ENCODE peak calls at places on chromosomes 5 and 9, in seven cellular contexts. D is HepG2, S is neural progenitor cell, Y is H1, V is H9, H is PC-9, X is GM23338. M is an unnamed sample.

GRCh38 chr9:117232266-117232665 is 182.6 kb downstream of the ASTN2 start:
- DNase-seq in D (no peak), S (no peak), Y (no peak), V (no peak), H (no peak), X (no peak), M (no peak)

GRCh38 chr5:150298701-150299451 is 3.8 kb downstream of the ARSI start:
- DNase-seq in D (no peak), S (peak), Y (no peak), V (no peak), H (no peak), X (no peak), M (peak)

GRCh38 chr5:142644127-142644526 is 41.8 kb downstream of the FGF1 start:
- DNase-seq in D (no peak), S (no peak), Y (no peak), V (no peak), H (no peak), X (no peak), M (peak)

GRCh38 chr5:170508036-170508435 is 4.2 kb downstream of the KCNIP1 start:
- DNase-seq in D (no peak), S (no peak), Y (no peak), V (no peak), H (no peak), X (no peak), M (no peak)

GRCh38 chr9:103713631-103714030 is 380.5 kb upstream of the SMC2 start:
- DNase-seq in D (no peak), S (no peak), Y (no peak), V (no peak), H (no peak), X (no peak), M (no peak)

GRCh38 chr9:135080286-135081263 is 6.9 kb upstream of the OLFM1 start:
- DNase-seq in D (no peak), S (no peak), Y (no peak), V (peak), H (no peak), X (no peak), M (peak)

GRCh38 chr9:128275198-128276007 is at the start of gene GOLGA2:
- DNase-seq in D (peak), S (peak), Y (no peak), V (peak), H (no peak), X (peak), M (peak)

GRCh38 chr9:33051149-33051548 is 25.3 kb downstream of the SMU1 start:
- DNase-seq in D (no peak), S (no peak), Y (no peak), V (no peak), H (no peak), X (no peak), M (no peak)

GRCh38 chr5:125712397-125712796 is 710.8 kb upstream of the GRAMD2B start:
- DNase-seq in D (no peak), S (no peak), Y (no peak), V (no peak), H (no peak), X (no peak), M (no peak)

GRCh38 chr5:79806741-79807140 is 117.1 kb downstream of the CMYA5 start:
- DNase-seq in D (no peak), S (no peak), Y (no peak), V (no peak), H (no peak), X (peak), M (no peak)

GRCh38 chr5:88724201-88724600 is 158.8 kb downstream of the MEF2C start:
- DNase-seq in D (no peak), S (no peak), Y (no peak), V (no peak), H (no peak), X (peak), M (no peak)

GRCh38 chr5:138331449-138332368 is at the start of gene CDC25C:
- DNase-seq in D (peak), S (peak), Y (peak), V (peak), H (peak), X (peak), M (peak)

GRCh38 chr9:72577212-72577753 is 55.9 kb downstream of the TMC1 start:
- DNase-seq in D (no peak), S (no peak), Y (no peak), V (no peak), H (peak), X (no peak), M (peak)

GRCh38 chr9:93517331-93517730 is 59.1 kb upstream of the PHF2 start:
- DNase-seq in D (no peak), S (no peak), Y (no peak), V (no peak), H (no peak), X (no peak), M (no peak)

GRCh38 chr5:120382813-120383212 is 81.3 kb upstream of the PRR16 start:
- DNase-seq in D (no peak), S (no peak), Y (no peak), V (no peak), H (no peak), X (no peak), M (no peak)

GRCh38 chr5:72467987-72468386 is 39.2 kb downstream of the ZNF366 start:
- DNase-seq in D (no peak), S (no peak), Y (no peak), V (no peak), H (peak), X (no peak), M (no peak)

GRCh38 chr5:65760504-65761275 is 38.7 kb downstream of the NLN start:
- DNase-seq in D (no peak), S (no peak), Y (no peak), V (no peak), H (peak), X (no peak), M (peak)

GRCh38 chr5:63959177-63959982 is 2.9 kb downstream of the HTR1A start:
- DNase-seq in D (no peak), S (peak), Y (peak), V (peak), H (no peak), X (peak), M (peak)

GRCh38 chr5:2357309-2357708 is 394.2 kb downstream of the IRX2 start:
- DNase-seq in D (no peak), S (no peak), Y (no peak), V (no peak), H (no peak), X (no peak), M (no peak)

GRCh38 chr5:14627270-14627669 is 37.2 kb upstream of the OTULIN start:
- DNase-seq in D (no peak), S (no peak), Y (no peak), V (no peak), H (no peak), X (no peak), M (no peak)

GRCh38 chr9:112446080-112446479 is 40.5 kb upstream of the KIAA1958 start:
- DNase-seq in D (no peak), S (no peak), Y (no peak), V (no peak), H (no peak), X (no peak), M (no peak)

GRCh38 chr9:105128908-105129307 is 115.5 kb upstream of the SLC44A1 start:
- DNase-seq in D (peak), S (peak), Y (no peak), V (no peak), H (no peak), X (no peak), M (no peak)

GRCh38 chr9:38215465-38215864 is 146.4 kb upstream of the SHB start:
- DNase-seq in D (no peak), S (no peak), Y (no peak), V (no peak), H (no peak), X (no peak), M (no peak)

GRCh38 chr5:132445930-132446329 is 44.6 kb downstream of the IRF1 start:
- DNase-seq in D (no peak), S (no peak), Y (no peak), V (no peak), H (peak), X (no peak), M (no peak)

GRCh38 chr5:141570655-141571054 is 48.1 kb downstream of the DIAPH1 start:
- DNase-seq in D (no peak), S (no peak), Y (no peak), V (no peak), H (no peak), X (no peak), M (no peak)

DNA sequence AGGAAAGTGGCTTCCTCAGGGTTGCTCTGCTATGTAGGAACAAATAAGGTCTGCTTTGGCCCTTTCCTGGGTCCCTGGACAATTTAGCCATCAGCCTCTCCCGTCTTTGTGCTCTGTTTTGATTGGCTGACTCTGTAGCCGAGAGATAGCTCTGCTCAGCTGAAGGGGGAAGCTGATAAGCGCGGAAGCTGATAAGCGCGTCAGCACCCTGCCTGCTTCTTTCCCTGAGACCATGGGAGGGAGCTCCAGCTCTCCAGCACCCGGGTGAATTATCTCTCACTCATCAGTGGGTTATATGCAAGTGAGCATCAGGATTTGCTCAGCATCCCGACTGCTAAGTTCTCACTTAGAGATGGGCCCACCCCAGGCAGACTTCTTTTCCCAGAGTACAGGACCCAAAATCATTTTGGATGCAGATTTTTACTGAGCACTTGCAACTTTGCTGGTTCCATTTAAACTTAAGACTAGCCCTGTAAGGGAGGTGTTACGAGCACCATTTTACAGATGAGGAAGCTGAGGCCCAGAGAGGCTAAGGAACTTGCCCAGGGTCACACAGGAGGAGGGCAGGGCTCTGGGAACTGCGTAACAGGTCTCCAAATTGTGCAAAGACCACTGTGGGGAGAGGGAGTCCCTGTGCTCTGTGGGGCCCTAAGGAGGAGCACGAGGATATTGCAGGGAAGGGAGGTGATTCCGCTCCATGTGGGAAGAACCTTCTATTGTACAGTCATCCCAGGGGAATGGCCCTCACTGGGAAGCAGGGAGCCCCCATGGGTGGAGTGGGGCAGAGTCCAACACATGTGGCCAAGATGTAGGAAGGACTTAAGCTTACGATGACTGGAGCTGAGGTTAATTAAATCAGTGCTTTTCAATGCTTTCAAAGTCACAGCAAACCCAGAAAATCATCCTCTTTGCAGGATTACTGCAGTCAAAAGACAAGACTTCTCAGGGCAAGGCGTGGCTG is 83.7 kb upstream of the ORM1 start:
- DNase-seq in D (peak), S (peak), Y (no peak), V (peak), H (no peak), X (peak), M (peak)
- TF ChIP-seq CTCF in D (no peak), S (peak), Y (peak), V (peak), H (no peak), X (peak), M (peak)

GRCh38 chr9:136584401-136585328 is 38.8 kb upstream of the NOTCH1 start:
- DNase-seq in D (no peak), S (no peak), Y (no peak), V (no peak), H (no peak), X (no peak), M (no peak)
- H2AFZ ChIP-seq in D (no peak), S (no peak), Y (no peak), V (no peak), H (no peak), X (no peak), M (no peak)

GRCh38 chr9:85502815-85503643 is 238.7 kb downstream of the AGTPBP1 start:
- DNase-seq in D (no peak), S (no peak), Y (no peak), V (no peak), H (no peak), X (no peak), M (no peak)
- TF ChIP-seq CTCF in D (peak), S (no peak), Y (peak), V (no peak), H (no peak), X (peak), M (no peak)

GRCh38 chr9:86724528-86724927 is 222.8 kb downstream of the GAS1 start:
- DNase-seq in D (no peak), S (no peak), Y (no peak), V (no peak), H (no peak), X (no peak), M (no peak)

GRCh38 chr9:86721843-86722705 is 225.2 kb downstream of the GAS1 start:
- DNase-seq in D (no peak), S (no peak), Y (no peak), V (no peak), H (peak), X (no peak), M (peak)

GRCh38 chr9:86720893-86721698 is 226.2 kb downstream of the GAS1 start:
- DNase-seq in D (no peak), S (no peak), Y (no peak), V (peak), H (peak), X (peak), M (no peak)

GRCh38 chr9:86723351-86723750 is 224.0 kb downstream of the GAS1 start:
- DNase-seq in D (no peak), S (no peak), Y (no peak), V (no peak), H (no peak), X (no peak), M (no peak)

DNA sequence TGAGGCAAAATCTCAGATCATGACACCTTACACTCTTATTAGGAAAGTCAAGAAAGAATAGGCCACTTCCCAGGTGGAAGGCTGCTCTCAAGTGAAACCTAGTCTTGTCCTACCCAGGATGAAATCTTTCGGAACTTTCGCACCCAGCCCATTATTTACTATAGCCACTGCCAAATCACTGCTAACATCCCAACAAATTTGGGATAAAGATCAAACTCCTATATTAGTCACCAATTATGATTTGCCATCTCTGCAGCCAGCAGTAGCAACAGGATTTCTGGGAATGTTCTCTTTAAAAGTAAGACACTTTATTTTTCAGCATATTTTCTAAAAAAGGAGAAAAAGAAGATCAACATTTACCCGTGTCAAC is 224.6 kb downstream of the GAS1 start:
- DNase-seq in D (no peak), S (no peak), Y (no peak), V (no peak), H (no peak), X (no peak), M (no peak)
- H2AFZ ChIP-seq in D (no peak), S (peak), Y (no peak), V (no peak), H (no peak), X (no peak), M (peak)

DNA sequence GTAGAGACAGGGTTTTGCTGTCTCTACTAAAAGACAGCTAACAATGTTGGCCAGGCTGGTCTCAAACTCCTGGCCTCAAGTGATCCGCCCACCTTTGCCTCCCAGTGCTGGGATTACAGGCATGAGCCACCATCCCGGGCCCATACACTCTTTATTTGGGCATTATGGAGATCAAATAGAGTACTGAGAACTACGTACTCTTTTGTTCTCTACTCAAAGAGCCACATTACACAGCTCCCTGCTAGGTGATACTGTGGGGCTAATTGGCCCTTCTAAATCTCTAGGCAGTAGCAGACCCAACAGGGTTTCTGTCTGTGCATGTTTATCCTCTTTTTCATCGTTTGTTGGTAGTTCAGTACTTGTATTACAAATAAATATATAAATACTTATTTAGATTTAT is 16.1 kb downstream of the CKMT2 start:
- DNase-seq in D (no peak), S (peak), Y (no peak), V (no peak), H (no peak), X (no peak), M (no peak)
- TF ChIP-seq CTCF in D (no peak), S (no peak), Y (no peak), V (no peak), H (no peak), X (no peak), M (no peak)

DNA sequence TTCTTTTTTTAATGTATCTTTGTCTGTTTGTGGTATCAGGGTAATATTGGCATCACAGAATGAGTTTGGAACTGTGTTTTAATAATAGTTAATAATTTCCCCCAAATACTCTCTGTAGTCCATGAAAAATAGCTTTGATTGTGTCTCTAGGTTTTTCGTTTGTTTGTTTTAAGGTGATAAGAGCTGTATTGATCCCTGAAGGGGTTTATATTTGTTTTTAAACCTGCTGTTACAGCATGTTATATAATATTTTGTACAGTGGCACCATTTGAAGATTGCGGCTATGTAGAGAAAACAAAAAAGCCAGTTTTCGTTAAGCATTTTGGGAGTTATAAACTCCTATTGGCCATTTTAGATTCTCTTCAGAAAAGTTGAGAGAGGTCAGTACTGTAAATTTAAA is 15.7 kb downstream of the PAM start:
- DNase-seq in D (no peak), S (no peak), Y (no peak), V (no peak), H (no peak), X (no peak), M (no peak)
- H2AFZ ChIP-seq in D (no peak), S (no peak), Y (no peak), V (no peak), H (no peak), X (no peak), M (no peak)

GRCh38 chr5:179802207-179802883 is 4.3 kb downstream of the MGAT4B start:
- DNase-seq in D (no peak), S (no peak), Y (no peak), V (no peak), H (no peak), X (no peak), M (peak)
- TF ChIP-seq CTCF in D (no peak), S (no peak), Y (no peak), V (no peak), H (no peak), X (no peak), M (no peak)

GRCh38 chr5:172886974-172887491 is 53.0 kb downstream of the ERGIC1 start:
- DNase-seq in D (peak), S (no peak), Y (no peak), V (no peak), H (peak), X (no peak), M (no peak)

GRCh38 chr5:172886396-172886932 is 52.4 kb downstream of the ERGIC1 start:
- DNase-seq in D (no peak), S (no peak), Y (no peak), V (no peak), H (no peak), X (no peak), M (no peak)

GRCh38 chr5:172890659-172891058 is 56.6 kb downstream of the ERGIC1 start:
- DNase-seq in D (no peak), S (no peak), Y (no peak), V (no peak), H (no peak), X (no peak), M (no peak)

GRCh38 chr5:172885594-172886340 is 51.7 kb downstream of the ERGIC1 start:
- DNase-seq in D (no peak), S (no peak), Y (no peak), V (no peak), H (no peak), X (no peak), M (no peak)

DNA sequence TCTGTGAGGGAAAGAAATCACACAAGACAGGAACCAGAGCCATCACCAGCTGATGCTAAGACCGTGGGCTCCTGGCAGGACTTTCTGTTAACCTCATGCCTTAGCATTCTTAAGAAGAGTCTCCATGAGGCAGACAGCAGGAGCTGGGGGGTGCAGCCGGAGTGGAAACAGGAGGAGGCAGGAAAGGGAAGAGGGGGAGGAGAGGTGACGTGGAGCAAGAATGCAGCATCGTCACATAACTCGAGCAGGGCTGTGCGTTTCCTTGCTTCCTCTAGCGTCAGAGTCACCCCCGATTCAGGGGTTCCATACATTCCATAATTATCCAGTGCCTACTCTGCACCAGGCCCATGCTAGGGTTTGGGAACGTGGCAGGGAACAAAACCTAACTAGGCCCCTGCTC is 53.7 kb downstream of the ERGIC1 start:
- DNase-seq in D (no peak), S (no peak), Y (no peak), V (no peak), H (no peak), X (no peak), M (peak)
- H2AFZ ChIP-seq in D (no peak), S (no peak), Y (no peak), V (no peak), H (no peak), X (no peak), M (no peak)

GRCh38 chr5:4628645-4629385 is 511.3 kb upstream of the ADAMTS16 start:
- DNase-seq in D (no peak), S (no peak), Y (no peak), V (no peak), H (no peak), X (no peak), M (no peak)

GRCh38 chr5:4627887-4628286 is 512.2 kb upstream of the ADAMTS16 start:
- DNase-seq in D (no peak), S (no peak), Y (no peak), V (no peak), H (no peak), X (no peak), M (no peak)

GRCh38 chr5:4630031-4630430 is 510.1 kb upstream of the ADAMTS16 start:
- DNase-seq in D (peak), S (no peak), Y (no peak), V (no peak), H (no peak), X (no peak), M (no peak)

GRCh38 chr5:4625206-4625896 is 514.8 kb upstream of the ADAMTS16 start:
- DNase-seq in D (no peak), S (no peak), Y (no peak), V (no peak), H (no peak), X (peak), M (no peak)
- TF ChIP-seq CTCF in D (no peak), S (no peak), Y (peak), V (peak), H (no peak), X (peak), M (no peak)

DNA sequence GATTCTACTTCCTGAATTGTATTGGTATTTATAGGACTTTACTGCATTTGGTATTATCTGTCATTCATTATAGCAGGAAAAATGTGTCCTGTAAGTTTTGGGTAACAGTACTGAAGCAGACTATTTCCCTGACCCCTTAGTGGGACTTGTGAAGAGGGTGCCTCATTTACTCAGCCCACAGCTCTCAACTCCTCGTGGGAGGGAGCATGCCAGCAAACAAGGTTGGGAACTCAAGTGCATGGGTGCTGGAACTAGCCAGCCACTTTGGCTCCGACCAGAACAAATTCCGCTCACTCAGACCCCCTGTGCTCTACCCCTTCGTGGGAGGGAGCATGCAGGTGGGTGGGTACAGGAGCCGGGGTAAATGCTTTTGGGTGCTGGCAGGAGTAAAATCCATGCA is 1773.5 kb upstream of the WWC1 start:
- DNase-seq in D (no peak), S (no peak), Y (no peak), V (no peak), H (no peak), X (no peak), M (no peak)
- H2AFZ ChIP-seq in D (no peak), S (no peak), Y (no peak), V (no peak), H (no peak), X (no peak), M (no peak)